ENCODE peak calls at places on chromosomes 6 and 20, in five cellular contexts. G is tibial nerve, K is heart left ventricle, A is endothelial cell of umbilical vein, B is transverse colon. N is an unnamed sample.

GRCh38 chr20:10877345-10877744 is 203.5 kb upstream of the JAG1 start:
- DNase-seq in G (peak), K (peak), A (no peak), B (peak), N (no peak)

GRCh38 chr20:37681384-37681977 is 12.3 kb upstream of the CTNNBL1 start:
- DNase-seq in G (no peak), K (no peak), A (no peak), B (no peak), N (no peak)

GRCh38 chr6:71383476-71383875 is 94.9 kb downstream of the OGFRL1 start:
- DNase-seq in G (no peak), K (no peak), A (no peak), B (no peak), N (no peak)

GRCh38 chr6:125198285-125199009 is 44.9 kb downstream of the TPD52L1 start:
- DNase-seq in G (no peak), K (no peak), A (no peak), B (no peak), N (no peak)

GRCh38 chr6:140105857-140106256 is 731.4 kb upstream of the CITED2 start:
- DNase-seq in G (no peak), K (no peak), A (no peak), B (no peak), N (peak)

GRCh38 chr6:86537311-86537861 is 399.9 kb upstream of the HTR1E start:
- DNase-seq in G (no peak), K (no peak), A (no peak), B (no peak), N (no peak)

GRCh38 chr6:29005183-29005885 is at the start of gene ZNF311:
- DNase-seq in G (peak), K (peak), A (peak), B (peak), N (peak)

GRCh38 chr6:116127771-116128493 is 2.0 kb upstream of the COL10A1 start:
- DNase-seq in G (no peak), K (no peak), A (no peak), B (no peak), N (no peak)

GRCh38 chr6:87029711-87030314 is 65.1 kb downstream of the CGA start:
- DNase-seq in G (no peak), K (no peak), A (peak), B (no peak), N (peak)

GRCh38 chr20:57211949-57212889 is 54.2 kb downstream of the BMP7 start:
- DNase-seq in G (peak), K (peak), A (no peak), B (peak), N (no peak)

GRCh38 chr6:169701218-169701952 is 444 bp downstream of the WDR27 start:
- DNase-seq in G (no peak), K (no peak), A (no peak), B (peak), N (peak)

GRCh38 chr6:159969921-159970320 is 1.0 kb downstream of the IGF2R start:
- DNase-seq in G (peak), K (peak), A (peak), B (peak), N (peak)

GRCh38 chr6:138278326-138278725 is 60.0 kb upstream of the PBOV1 start:
- DNase-seq in G (no peak), K (no peak), A (no peak), B (no peak), N (no peak)

GRCh38 chr20:4708856-4709255 is 12.9 kb upstream of the PRND start:
- DNase-seq in G (no peak), K (no peak), A (no peak), B (no peak), N (no peak)

GRCh38 chr20:63366658-63367360 is 5.7 kb upstream of the CHRNA4 start:
- DNase-seq in G (no peak), K (no peak), A (no peak), B (no peak), N (no peak)

GRCh38 chr20:24768226-24768625 is 180.8 kb upstream of the CST7 start:
- DNase-seq in G (no peak), K (no peak), A (no peak), B (no peak), N (no peak)

GRCh38 chr20:11810316-11811130 is 107.2 kb upstream of the BTBD3 start:
- DNase-seq in G (no peak), K (no peak), A (no peak), B (no peak), N (no peak)

GRCh38 chr6:90072961-90073464 is 178.7 kb downstream of the GJA10 start:
- DNase-seq in G (no peak), K (no peak), A (no peak), B (no peak), N (no peak)

GRCh38 chr6:37916149-37916548 is 96.6 kb downstream of the ZFAND3 start:
- DNase-seq in G (no peak), K (no peak), A (no peak), B (no peak), N (no peak)

GRCh38 chr20:51093240-51093763 is 70.4 kb upstream of the KCNG1 start:
- DNase-seq in G (no peak), K (no peak), A (no peak), B (no peak), N (no peak)

GRCh38 chr6:76026101-76026500 is 46.4 kb downstream of the IMPG1 start:
- DNase-seq in G (no peak), K (no peak), A (no peak), B (no peak), N (peak)

GRCh38 chr6:24985313-24985712 is 49.6 kb upstream of the RIPOR2 start:
- DNase-seq in G (no peak), K (no peak), A (no peak), B (no peak), N (no peak)

GRCh38 chr6:160069050-160069454 is 52.6 kb upstream of the SLC22A1 start:
- DNase-seq in G (no peak), K (no peak), A (no peak), B (peak), N (no peak)

GRCh38 chr6:37840143-37840939 is 20.8 kb downstream of the ZFAND3 start:
- DNase-seq in G (no peak), K (no peak), A (no peak), B (no peak), N (peak)

GRCh38 chr6:41963371-41963770 is 21.8 kb upstream of the CCND3 start:
- DNase-seq in G (no peak), K (no peak), A (no peak), B (no peak), N (no peak)

GRCh38 chr6:143755301-143755744 is 77.6 kb downstream of the PHACTR2 start:
- DNase-seq in G (no peak), K (no peak), A (peak), B (no peak), N (no peak)

GRCh38 chr6:107292570-107293285 is 166.6 kb downstream of the PDSS2 start:
- DNase-seq in G (no peak), K (no peak), A (no peak), B (no peak), N (peak)

GRCh38 chr6:163285689-163286088 is 128.8 kb upstream of the QKI start:
- DNase-seq in G (no peak), K (no peak), A (no peak), B (no peak), N (no peak)

GRCh38 chr6:50785921-50786320 is 32.8 kb upstream of the TFAP2B start:
- DNase-seq in G (no peak), K (no peak), A (no peak), B (no peak), N (no peak)

GRCh38 chr6:5695260-5696245 is 311.2 kb downstream of the NRN1 start:
- DNase-seq in G (no peak), K (no peak), A (peak), B (peak), N (no peak)

GRCh38 chr20:17648782-17649730 is 33.0 kb downstream of the RRBP1 start:
- DNase-seq in G (no peak), K (no peak), A (no peak), B (peak), N (peak)

GRCh38 chr6:17347012-17347411 is 46.4 kb upstream of the CAP2 start:
- DNase-seq in G (no peak), K (no peak), A (no peak), B (no peak), N (no peak)

GRCh38 chr20:25294459-25295385 is 46.8 kb downstream of the PYGB start:
- DNase-seq in G (no peak), K (peak), A (peak), B (peak), N (peak)

GRCh38 chr20:3275064-3275935 is 36.3 kb upstream of the SLC4A11 start:
- DNase-seq in G (no peak), K (no peak), A (no peak), B (no peak), N (no peak)

GRCh38 chr6:134074151-134074712 is 21.8 kb upstream of the SLC2A12 start:
- DNase-seq in G (no peak), K (no peak), A (peak), B (no peak), N (no peak)

GRCh38 chr6:85797993-85798392 is 155.3 kb upstream of the SYNCRIP start:
- DNase-seq in G (no peak), K (no peak), A (no peak), B (peak), N (no peak)

GRCh38 chr6:79607000-79607399 is 24.1 kb upstream of the SH3BGRL2 start:
- DNase-seq in G (no peak), K (no peak), A (no peak), B (no peak), N (no peak)

GRCh38 chr6:26125015-26125690 is 37.9 kb downstream of the HFE start:
- DNase-seq in G (no peak), K (no peak), A (peak), B (peak), N (peak)
- TF ChIP-seq POLR2A in G (no peak), K (no peak), A (no peak), B (no peak), N (peak)

GRCh38 chr20:35277127-35277526 is 795 bp downstream of the MMP24OS start:
- DNase-seq in G (no peak), K (no peak), A (no peak), B (no peak), N (no peak)

GRCh38 chr20:35276408-35276807 is 1.5 kb downstream of the MMP24OS start:
- DNase-seq in G (no peak), K (no peak), A (no peak), B (no peak), N (no peak)

GRCh38 chr20:35279533-35280174 is 1.7 kb upstream of the MMP24OS start:
- DNase-seq in G (no peak), K (no peak), A (no peak), B (no peak), N (no peak)

GRCh38 chr20:35279040-35279439 is 1.1 kb upstream of the MMP24OS start:
- DNase-seq in G (no peak), K (no peak), A (no peak), B (no peak), N (no peak)

DNA sequence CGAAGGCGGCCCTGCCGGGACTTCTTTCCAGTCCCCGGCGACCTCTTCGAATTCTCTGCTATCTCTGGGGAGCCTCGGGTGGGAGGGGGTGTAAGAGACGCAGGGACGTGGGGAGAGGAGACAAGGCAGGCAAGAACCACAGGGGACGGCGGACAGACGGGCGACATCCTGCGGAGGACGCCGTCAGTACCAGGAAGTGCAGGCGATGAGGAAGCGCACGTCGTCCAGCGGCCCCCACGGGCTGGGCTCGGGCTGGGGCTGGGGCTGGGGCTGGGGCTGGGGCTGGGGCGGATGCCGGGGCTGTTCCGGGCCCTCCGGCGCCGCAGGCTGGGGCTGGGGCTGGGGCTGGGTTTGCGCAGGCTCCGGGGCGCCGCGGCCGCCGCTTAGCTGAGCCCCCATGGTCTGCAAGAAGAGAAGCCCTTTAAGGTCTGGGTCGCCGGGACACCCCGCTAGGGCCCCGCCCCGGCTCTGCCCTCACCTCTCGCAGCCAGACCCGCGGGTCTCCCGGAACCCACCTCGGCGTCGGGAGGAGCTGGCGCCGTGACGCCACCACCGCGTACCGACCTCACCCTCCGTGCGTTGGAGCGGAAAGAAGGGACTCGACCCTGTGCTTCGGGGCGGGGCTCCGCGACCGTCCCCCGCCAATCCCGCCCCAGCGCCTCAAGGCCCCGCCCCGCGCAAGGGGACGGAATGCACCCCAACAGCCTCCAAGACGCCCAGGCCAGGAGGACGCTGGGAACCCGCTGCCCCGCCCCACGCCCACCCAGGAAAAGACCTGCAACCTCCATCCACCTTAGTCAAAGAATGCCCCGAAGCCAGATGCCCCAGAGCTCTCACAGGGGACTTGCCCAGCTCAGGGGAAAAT is at the start of gene MMP24OS:
- DNase-seq in G (peak), K (peak), A (peak), B (peak), N (peak)
- TF ChIP-seq POLR2A in G (peak), K (peak), A (peak), B (peak), N (peak)

DNA sequence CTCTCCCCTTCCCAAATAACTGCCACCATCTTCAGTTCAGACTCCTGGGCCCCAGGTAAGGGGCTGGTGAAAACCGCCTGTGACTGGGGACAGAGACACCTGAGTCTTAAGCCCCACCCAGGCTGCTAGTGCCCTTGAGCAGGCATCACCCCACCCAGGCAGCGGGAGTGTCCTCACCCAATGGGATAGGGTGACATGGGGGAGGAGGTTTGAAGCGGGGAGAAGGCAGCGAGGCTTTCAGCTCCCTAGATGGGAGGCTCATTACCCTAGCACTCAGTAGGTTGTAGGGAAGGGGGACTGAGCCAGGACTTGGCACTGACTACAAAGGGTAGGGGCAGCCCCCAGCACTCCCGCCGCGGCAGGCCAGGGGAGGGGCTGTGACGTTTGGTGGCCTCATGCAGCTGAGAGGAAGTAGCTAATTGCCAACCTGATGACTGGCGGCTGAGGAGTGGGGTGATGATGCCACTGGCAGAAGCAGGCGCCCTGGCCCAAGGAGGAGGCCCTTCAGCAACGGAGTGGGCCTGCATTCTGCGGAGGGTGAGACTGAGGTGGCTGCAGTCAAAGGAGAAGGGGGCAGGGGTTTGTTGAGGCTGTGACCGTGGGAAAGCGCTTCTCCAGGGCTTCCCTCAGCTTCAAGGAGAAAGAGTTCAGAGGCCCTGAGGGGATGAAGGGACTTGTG is 126.9 kb downstream of the MRPL14 start:
- DNase-seq in G (no peak), K (no peak), A (no peak), B (peak), N (peak)
- TF ChIP-seq POLR2A in G (no peak), K (no peak), A (no peak), B (peak), N (peak)

DNA sequence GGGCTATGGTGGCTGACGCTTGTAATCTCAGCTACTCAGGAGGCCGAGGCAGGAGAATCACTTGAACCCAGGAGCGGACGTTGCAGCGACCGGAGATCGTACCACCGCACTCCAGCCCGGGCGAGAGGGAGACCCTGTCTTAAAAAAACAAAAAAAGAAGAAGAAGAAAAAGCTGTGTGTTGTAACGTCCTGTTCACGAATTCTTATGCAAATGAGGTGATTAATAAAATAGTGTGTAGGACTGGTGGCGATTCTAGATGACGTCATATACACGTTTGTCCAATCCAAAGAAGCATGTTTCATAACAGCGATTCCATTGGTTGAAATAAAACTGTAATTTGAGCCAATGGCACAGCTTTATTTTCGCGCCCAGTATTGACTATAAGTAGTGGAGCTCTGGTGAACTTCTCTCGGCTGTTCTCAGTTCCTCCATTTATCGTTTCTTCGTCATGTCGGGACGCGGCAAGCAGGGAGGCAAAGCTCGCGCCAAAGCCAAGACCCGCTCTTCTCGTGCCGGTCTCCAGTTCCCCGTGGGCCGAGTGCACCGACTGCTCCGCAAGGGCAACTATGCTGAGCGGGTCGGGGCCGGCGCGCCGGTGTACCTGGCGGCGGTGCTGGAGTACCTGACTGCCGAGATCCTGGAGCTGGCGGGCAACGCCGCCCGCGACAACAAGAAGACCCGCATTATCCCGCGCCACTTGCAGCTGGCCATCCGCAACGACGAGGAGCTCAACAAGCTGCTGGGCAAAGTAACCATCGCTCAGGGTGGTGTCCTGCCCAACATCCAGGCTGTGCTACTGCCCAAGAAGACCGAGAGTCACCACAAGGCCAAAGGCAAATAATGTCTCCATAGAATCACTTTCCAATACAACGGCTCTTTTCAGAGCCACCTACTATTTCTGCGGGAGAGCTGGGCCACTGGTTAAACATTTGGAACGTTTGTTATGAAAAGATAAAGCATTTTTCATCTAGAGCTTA is 47.0 kb downstream of the OR2B2 start:
- DNase-seq in G (no peak), K (peak), A (peak), B (peak), N (peak)
- TF ChIP-seq POLR2A in G (peak), K (peak), A (peak), B (peak), N (peak)

GRCh38 chr6:121600389-121601233 is 165.2 kb downstream of the GJA1 start:
- DNase-seq in G (no peak), K (no peak), A (no peak), B (no peak), N (no peak)
- TF ChIP-seq POLR2A in G (no peak), K (no peak), A (no peak), B (no peak), N (no peak)

DNA sequence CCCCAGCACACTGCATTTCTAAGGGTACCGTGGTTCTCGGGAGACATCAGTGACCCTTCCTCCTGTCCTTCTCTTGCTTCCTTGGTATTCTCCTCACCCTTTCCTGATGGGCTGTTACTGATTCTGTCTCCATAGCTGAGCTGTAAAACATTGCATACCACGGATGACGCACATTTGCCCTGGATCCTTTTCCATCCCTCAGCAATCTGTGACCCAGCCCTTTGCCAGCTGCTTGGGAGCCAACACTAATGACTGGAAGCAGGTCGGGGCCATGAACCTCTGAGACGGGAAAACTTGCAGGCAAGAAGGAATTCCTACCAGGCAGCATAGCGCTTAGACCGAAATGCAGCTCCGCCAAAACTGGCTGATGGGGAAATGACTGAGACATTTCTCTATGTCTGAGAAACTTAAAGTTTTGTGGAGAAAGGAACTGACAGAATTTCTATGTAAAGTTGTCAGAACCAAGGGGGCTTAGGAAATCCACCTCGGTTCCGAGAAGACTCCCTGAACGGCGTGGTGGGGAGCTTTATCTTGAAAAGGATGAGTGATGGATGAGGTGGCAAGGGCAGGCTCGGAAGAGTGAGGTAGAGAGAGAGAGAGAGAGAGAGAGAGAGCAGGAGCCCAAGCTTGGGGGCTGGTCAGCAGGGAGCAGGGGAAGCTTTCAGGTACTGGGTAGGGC is 19.2 kb downstream of the TUBB2B start:
- DNase-seq in G (no peak), K (no peak), A (no peak), B (no peak), N (no peak)
- TF ChIP-seq POLR2A in G (no peak), K (no peak), A (no peak), B (no peak), N (no peak)